ENCODE peak calls at places on chromosomes 7 and 10, in seven cellular contexts. B, U, R, V, X, K and D are unnamed samples.
A peak's percentile ranks its signal among the peaks of the same experiment; 100 is the strongest.

GRCh38 chr7:29642494-29643155 is 79.0 kb downstream of the PRR15 start:
- DNase-seq in R (no peak), X (no peak), V (no peak), B (no peak), U (no peak), K (no peak), D (no peak)

GRCh38 chr10:96840841-96841518 is 8.9 kb downstream of the LCOR start:
- DNase-seq in V (no peak), B (no peak), K (no peak), U (peak; percentile 38), X (no peak), R (no peak), D (no peak)

GRCh38 chr7:102916426-102916825 is 3.6 kb downstream of the LRRC17 start:
- DNase-seq in U (peak; percentile 62), X (no peak), K (no peak), R (no peak), B (no peak), V (no peak), D (no peak)

GRCh38 chr10:133079836-133080682 is 7.7 kb upstream of the ADGRA1 start:
- DNase-seq in R (no peak), U (no peak), B (no peak), X (peak; percentile 90), K (no peak), V (no peak), D (peak; percentile 72)

GRCh38 chr10:58066979-58067378 is 200.7 kb downstream of the IPMK start:
- DNase-seq in X (no peak), B (no peak), U (no peak), R (no peak), K (no peak), V (no peak), D (no peak)

GRCh38 chr10:53664620-53665019 is 892.0 kb upstream of the MBL2 start:
- DNase-seq in U (no peak), X (peak; percentile 9), K (no peak), B (no peak), R (no peak), V (no peak), D (no peak)

GRCh38 chr7:101657171-101657570 is 28.1 kb upstream of the MYL10 start:
- DNase-seq in K (no peak), V (no peak), U (no peak), X (no peak), R (no peak), B (no peak), D (no peak)

GRCh38 chr7:897771-898376 is 21.5 kb downstream of the GET4 start:
- DNase-seq in B (no peak), X (no peak), V (no peak), K (no peak), R (peak; percentile 86), U (no peak), D (no peak)

GRCh38 chr7:919924-920341 is 34.5 kb downstream of the ADAP1 start:
- DNase-seq in V (peak; percentile 11), X (peak; percentile 1), R (peak; percentile 65), U (no peak), K (no peak), B (no peak), D (peak; percentile 37)

GRCh38 chr7:5231811-5232484 is 41.9 kb downstream of the WIPI2 start:
- DNase-seq in V (no peak), U (no peak), X (no peak), R (peak; percentile 60), K (no peak), B (no peak), D (no peak)

GRCh38 chr10:132066186-132066585 is 440 bp downstream of the JAKMIP3 start:
- DNase-seq in X (no peak), K (no peak), B (no peak), U (peak; percentile 4), R (no peak), V (no peak), D (no peak)

GRCh38 chr10:114044251-114045070 is 795 bp downstream of the ADRB1 start:
- DNase-seq in R (no peak), V (peak; percentile 45), U (no peak), B (no peak), K (no peak), X (peak; percentile 22), D (no peak)

GRCh38 chr10:89389254-89389653 is 3.2 kb upstream of the IFIT1 start:
- DNase-seq in V (no peak), B (no peak), K (no peak), X (no peak), U (peak; percentile 35), R (no peak), D (no peak)

GRCh38 chr7:42843209-42843800 is 68.6 kb downstream of the C7orf25 start:
- DNase-seq in R (no peak), X (peak; percentile 59), K (no peak), U (no peak), V (peak; percentile 20), B (no peak), D (no peak)

GRCh38 chr10:14543904-14544210 is 213.1 kb upstream of the FRMD4A start:
- DNase-seq in X (no peak), V (no peak), R (no peak), U (no peak), K (no peak), B (no peak), D (no peak)

GRCh38 chr7:99108615-99109014 is 35.3 kb downstream of the SMURF1 start:
- DNase-seq in B (no peak), K (no peak), V (no peak), U (peak; percentile 58), R (no peak), X (no peak), D (no peak)

GRCh38 chr7:54967384-54967783 is 51.4 kb upstream of the EGFR start:
- DNase-seq in U (no peak), R (no peak), K (no peak), V (no peak), X (no peak), B (no peak), D (no peak)

GRCh38 chr7:116357776-116358670 is 141.5 kb upstream of the CAV2 start:
- DNase-seq in B (peak; percentile 28), U (peak; percentile 31), V (no peak), X (peak; percentile 18), K (no peak), R (no peak), D (no peak)

GRCh38 chr7:26532490-26532889 is 240.8 kb downstream of the SNX10 start:
- DNase-seq in B (no peak), K (no peak), V (no peak), X (no peak), U (no peak), R (no peak), D (no peak)

GRCh38 chr10:124063736-124064135 is 29.7 kb downstream of the CHST15 start:
- DNase-seq in X (no peak), U (peak; percentile 89), R (no peak), V (no peak), B (peak; percentile 89), K (peak; percentile 83), D (no peak)

GRCh38 chr7:154587812-154588211 is 415.1 kb downstream of the PAXIP1 start:
- DNase-seq in B (no peak), X (no peak), R (no peak), U (no peak), K (no peak), V (no peak), D (no peak)

GRCh38 chr7:729154-730000 is 2.3 kb upstream of the PRKAR1B start:
- DNase-seq in B (no peak), K (no peak), R (no peak), V (no peak), X (no peak), U (no peak), D (no peak)

DNA sequence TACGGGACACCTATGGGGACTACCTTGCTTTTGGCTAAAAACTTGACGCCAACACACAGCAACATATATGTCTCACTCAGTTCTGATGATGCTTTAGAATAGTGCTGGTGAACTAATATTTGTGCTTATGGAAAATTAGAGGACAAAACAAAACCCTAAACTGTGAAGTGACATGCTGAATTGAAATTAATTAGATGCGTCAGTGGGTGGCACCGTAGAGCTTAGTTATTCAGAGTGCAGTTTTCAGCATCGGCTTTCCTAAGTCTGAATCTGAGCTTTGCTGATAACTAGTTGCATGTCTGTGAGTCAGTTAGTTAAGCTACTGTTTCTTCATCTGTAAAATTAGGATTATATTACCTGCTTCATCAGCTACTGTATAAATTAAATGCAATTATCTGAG is 245.0 kb upstream of the SORCS1 start:
- DNase-seq in B (no peak), R (no peak), K (no peak), V (no peak), U (no peak), X (no peak), D (no peak)
- TF ChIP-seq CTCF in B (peak; percentile 13), R (peak; percentile 38), K (peak; percentile 43), V (peak; percentile 37), U (no peak), X (no peak), D (no peak)

GRCh38 chr7:48876087-48876486 is 48.3 kb upstream of the CDC14C start:
- DNase-seq in K (no peak), X (no peak), R (no peak), B (no peak), U (no peak), V (no peak), D (no peak)

GRCh38 chr7:48872548-48872947 is 51.8 kb upstream of the CDC14C start:
- DNase-seq in K (no peak), B (no peak), V (no peak), U (no peak), R (no peak), X (no peak), D (no peak)

DNA sequence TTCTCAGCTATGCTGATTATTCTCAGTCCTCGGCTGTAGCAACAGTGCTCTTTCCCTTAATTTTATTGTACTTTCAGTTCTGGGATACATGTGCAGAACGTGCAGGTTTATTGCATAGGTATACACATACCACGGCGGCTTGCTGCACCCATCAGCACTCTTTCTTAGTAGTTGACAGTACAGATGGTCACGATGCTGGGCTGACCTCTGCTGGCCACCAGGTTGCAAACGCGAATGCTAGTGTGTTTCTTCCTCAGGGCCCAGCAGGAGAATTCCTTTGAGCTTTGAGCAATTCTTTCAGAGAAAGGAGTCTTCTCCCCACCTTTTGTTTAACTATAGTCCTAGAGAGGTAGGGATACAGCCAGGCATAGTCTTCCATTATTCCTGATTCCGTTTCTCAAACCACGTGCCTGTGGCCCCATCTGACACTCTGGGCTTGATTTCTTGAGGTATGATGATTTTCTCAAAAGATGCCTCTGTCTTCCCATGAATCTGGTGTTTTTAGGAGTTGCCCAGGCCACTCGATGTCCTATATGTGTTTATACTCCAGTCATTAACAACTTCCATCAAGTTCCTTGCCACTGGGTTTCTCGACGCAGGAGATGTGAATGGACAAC is 48.9 kb upstream of the CDC14C start:
- DNase-seq in K (no peak), U (peak; percentile 6), R (peak; percentile 70), V (peak; percentile 25), X (peak; percentile 61), B (no peak), D (peak; percentile 59)
- TF ChIP-seq CTCF in K (no peak), U (peak; percentile 69), R (peak; percentile 40), V (peak; percentile 69), X (peak; percentile 61), B (no peak), D (peak; percentile 45)

GRCh38 chr10:125521721-125522680 is 161.0 kb downstream of the TEX36 start:
- DNase-seq in X (peak; percentile 39), B (no peak), K (no peak), V (no peak), R (no peak), U (no peak), D (no peak)
- TF ChIP-seq CTCF in X (peak; percentile 56), B (peak; percentile 69), K (peak; percentile 48), V (peak; percentile 54), R (peak; percentile 9), U (peak; percentile 85), D (peak; percentile 82)

DNA sequence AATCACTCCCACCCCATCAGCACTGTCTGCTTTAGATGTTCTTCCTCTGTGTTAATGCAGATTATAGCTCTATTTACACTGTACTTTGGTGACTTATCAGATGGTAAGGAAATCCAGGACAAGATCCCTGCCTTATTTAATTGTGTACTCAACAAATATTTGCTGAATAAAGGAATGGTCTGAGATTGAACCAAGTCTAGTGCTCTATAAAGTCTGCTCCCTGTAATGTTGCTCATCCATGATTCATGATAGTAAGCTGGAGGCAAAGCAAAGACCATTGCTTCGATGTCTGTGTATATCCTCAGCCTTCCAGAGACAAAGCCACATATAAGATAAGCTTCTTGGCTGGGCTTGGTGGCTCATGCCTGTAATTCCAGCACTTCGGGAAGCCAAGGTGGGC is 33.5 kb downstream of the PLCE1 start:
- DNase-seq in K (no peak), B (no peak), V (no peak), X (no peak), U (no peak), R (no peak), D (no peak)
- TF ChIP-seq CTCF in K (no peak), B (no peak), V (no peak), X (no peak), U (no peak), R (no peak), D (no peak)